ENCODE peak calls at places on chromosomes 5 and 9, in six cellular contexts. G is transverse colon, U is GM12878, J is GM12891, N is NB4, K is HCT116. P is an unnamed sample.

GRCh38 chr9:74770508-74771261 is 117.0 kb downstream of the TRPM6 start:
- DNase-seq in G (peak; percentile 16), U (no peak), J (peak; percentile 15), N (peak; percentile 34), K (peak; percentile 47), P (peak; percentile 16)

GRCh38 chr9:36815566-36816348 is 218.3 kb downstream of the PAX5 start:
- DNase-seq in G (no peak), U (no peak), J (no peak), N (no peak), K (no peak), P (no peak)

GRCh38 chr5:15483348-15484090 is 16.5 kb upstream of the FBXL7 start:
- DNase-seq in G (no peak), U (no peak), J (no peak), N (no peak), K (no peak), P (no peak)

GRCh38 chr9:99056876-99057664 is 47.8 kb upstream of the TGFBR1 start:
- DNase-seq in G (no peak), U (no peak), J (no peak), N (peak; percentile 58), K (no peak), P (no peak)

GRCh38 chr9:132855904-132856303 is 22.2 kb downstream of the AK8 start:
- DNase-seq in G (no peak), U (no peak), J (no peak), N (no peak), K (no peak), P (no peak)

GRCh38 chr5:177427211-177427822 is 841 bp downstream of the GRK6 start:
- DNase-seq in G (no peak), U (no peak), J (no peak), N (peak; percentile 50), K (no peak), P (no peak)

GRCh38 chr5:95734916-95735315 is 3.8 kb downstream of the RHOBTB3 start:
- DNase-seq in G (no peak), U (no peak), J (no peak), N (no peak), K (no peak), P (no peak)

GRCh38 chr5:5933651-5934050 is 444.7 kb downstream of the MED10 start:
- DNase-seq in G (no peak), U (no peak), J (no peak), N (no peak), K (no peak), P (no peak)

GRCh38 chr9:91192785-91193657 is 168.7 kb downstream of the AUH start:
- DNase-seq in G (peak; percentile 81), U (no peak), J (no peak), N (peak; percentile 96), K (peak; percentile 97), P (peak; percentile 75)

GRCh38 chr5:126967808-126968466 is 62.4 kb downstream of the MARCHF3 start:
- DNase-seq in G (no peak), U (no peak), J (no peak), N (peak; percentile 16), K (no peak), P (no peak)

GRCh38 chr5:132456553-132457361 is 33.8 kb downstream of the IRF1 start:
- DNase-seq in G (peak; percentile 78), U (peak; percentile 73), J (no peak), N (peak; percentile 92), K (no peak), P (no peak)

GRCh38 chr5:132459031-132459982 is 31.3 kb downstream of the IRF1 start:
- DNase-seq in G (peak; percentile 60), U (no peak), J (no peak), N (peak; percentile 81), K (peak; percentile 26), P (no peak)

GRCh38 chr5:132458651-132459030 is 31.9 kb downstream of the IRF1 start:
- DNase-seq in G (no peak), U (no peak), J (no peak), N (peak; percentile 39), K (no peak), P (no peak)

GRCh38 chr5:132458226-132458560 is 32.4 kb downstream of the IRF1 start:
- DNase-seq in G (peak; percentile 3), U (no peak), J (no peak), N (no peak), K (no peak), P (no peak)

DNA sequence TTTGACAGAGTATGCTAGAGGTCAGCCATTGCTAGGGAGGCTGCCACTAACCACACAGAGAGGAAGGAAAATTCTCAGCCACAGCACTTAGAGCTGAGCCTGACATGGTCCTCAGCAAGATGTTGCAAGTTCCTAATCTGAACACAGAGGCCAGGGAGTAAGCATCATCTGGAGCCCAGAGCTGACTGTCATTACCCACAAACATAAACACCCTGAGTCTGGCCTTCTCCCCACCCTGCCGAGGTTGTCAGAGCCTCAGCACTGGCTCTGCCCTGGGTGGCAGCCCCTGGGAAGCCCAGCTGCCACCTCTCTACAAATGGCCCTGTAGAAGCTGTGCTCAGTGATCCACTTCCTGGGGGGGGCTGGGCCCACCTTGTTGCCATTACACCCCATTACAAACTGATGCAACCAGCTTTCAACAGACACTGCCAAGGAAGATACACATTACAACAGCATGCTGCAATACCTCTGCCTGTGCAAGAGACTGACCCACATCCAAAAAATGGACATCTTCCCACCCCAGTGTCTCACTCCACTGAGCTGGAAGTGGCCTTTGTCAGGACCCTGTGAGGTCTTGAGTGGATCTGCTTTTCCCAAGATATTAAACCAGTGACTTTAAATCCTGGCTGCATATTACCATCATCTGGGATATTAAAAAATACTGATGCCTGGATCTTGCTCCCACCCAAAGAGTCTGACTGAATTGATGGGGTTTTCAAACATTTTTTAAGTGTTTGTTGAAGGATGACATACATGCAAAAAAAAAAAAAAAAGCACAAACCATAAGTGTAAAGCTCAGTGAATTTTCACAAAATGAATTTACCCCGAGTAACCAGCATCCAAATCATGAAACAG is 33.0 kb downstream of the IRF1 start:
- DNase-seq in G (peak; percentile 47), U (no peak), J (no peak), N (peak; percentile 94), K (no peak), P (no peak)
- TF ChIP-seq POLR2A in G (no peak), U (no peak), J (no peak), N (no peak), K (no peak), P (no peak)

GRCh38 chr9:23825700-23826099 is 340 bp downstream of the ELAVL2 start:
- DNase-seq in G (no peak), U (no peak), J (no peak), N (no peak), K (no peak), P (no peak)

GRCh38 chr9:23824241-23825142 is 1.5 kb downstream of the ELAVL2 start:
- DNase-seq in G (peak; percentile 20), U (no peak), J (no peak), N (no peak), K (no peak), P (peak; percentile 18)

GRCh38 chr9:23825143-23825531 is 903 bp downstream of the ELAVL2 start:
- DNase-seq in G (no peak), U (no peak), J (no peak), N (no peak), K (no peak), P (no peak)

GRCh38 chr9:23822331-23823169 is 3.5 kb downstream of the ELAVL2 start:
- DNase-seq in G (no peak), U (no peak), J (no peak), N (no peak), K (no peak), P (no peak)

GRCh38 chr9:23826120-23826629 is at the start of gene ELAVL2:
- DNase-seq in G (peak; percentile 94), U (peak; percentile 26), J (no peak), N (no peak), K (no peak), P (peak; percentile 89)
- TF ChIP-seq POLR2A in G (no peak), U (no peak), J (no peak), N (no peak), K (no peak), P (no peak)

DNA sequence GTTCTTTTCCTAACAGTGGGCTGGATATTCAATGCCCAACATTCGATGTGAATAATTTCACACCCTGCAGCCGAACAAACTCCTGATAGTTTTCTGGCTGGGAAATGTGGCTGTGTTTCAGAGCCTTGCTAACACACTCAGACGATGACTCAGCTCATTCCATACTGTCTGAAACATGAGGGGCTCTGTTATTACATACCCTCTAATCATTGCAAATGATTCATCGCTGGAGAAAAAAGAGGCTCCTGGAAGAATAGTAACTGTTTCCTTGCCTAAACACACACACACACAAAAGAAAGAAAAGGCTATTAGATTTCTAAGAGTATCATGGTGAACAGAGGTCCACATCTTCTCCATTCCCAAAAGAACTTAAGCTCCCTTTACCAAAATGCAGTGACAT is 75.7 kb downstream of the OXCT1 start:
- DNase-seq in G (no peak), U (no peak), J (no peak), N (no peak), K (peak; percentile 19), P (no peak)
- TF ChIP-seq POLR2A in G (no peak), U (no peak), J (no peak), N (no peak), K (no peak), P (no peak)

GRCh38 chr5:10724799-10725507 is 36.1 kb downstream of the DAP start:
- DNase-seq in G (peak; percentile 26), U (no peak), J (no peak), N (no peak), K (peak; percentile 75), P (peak; percentile 39)
- TF ChIP-seq POLR2A in G (no peak), U (no peak), J (no peak), N (no peak), K (no peak), P (no peak)

DNA sequence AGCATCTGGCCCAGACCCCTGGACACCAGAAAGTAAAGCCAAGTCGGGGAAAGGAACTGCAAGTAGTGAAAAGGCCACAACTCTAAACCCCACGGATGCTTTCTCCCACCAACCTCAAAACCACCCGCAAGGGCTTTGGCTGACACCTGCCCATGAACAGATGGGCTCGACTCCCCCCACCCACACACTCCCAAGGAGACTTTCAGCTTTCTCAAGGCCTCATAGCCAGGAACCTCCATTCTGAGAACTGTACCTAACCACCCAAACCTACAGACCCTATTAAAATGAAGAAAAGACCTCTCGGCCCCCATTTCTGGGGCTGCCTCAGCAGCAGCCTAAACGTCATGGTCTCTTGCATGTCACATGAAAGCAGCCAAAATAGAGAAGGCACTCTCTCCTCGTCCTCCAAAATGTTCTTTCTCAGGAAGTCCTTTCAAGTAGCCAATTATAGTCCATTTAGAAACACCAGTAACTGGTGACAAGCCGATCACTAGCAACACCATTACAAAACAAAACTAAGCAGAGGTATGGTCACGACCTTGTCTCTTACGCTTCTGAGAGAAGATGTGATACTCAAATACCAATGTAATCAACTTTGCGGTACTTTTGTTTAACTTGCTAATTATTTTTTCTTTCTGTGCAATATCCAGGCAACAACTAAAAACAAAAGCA is 2.9 kb downstream of the B4GALT1 start:
- DNase-seq in G (peak; percentile 37), U (no peak), J (no peak), N (no peak), K (no peak), P (no peak)
- TF ChIP-seq POLR2A in G (peak; percentile 25), U (no peak), J (no peak), N (no peak), K (no peak), P (no peak)

P was measured in thyroid gland.